ENCODE peak calls at places on chromosome 21, in four cellular contexts. J is CD4-positive, alpha-beta memory T cell; Y is tibial nerve; N is ascending aorta. G is an unnamed sample.

GRCh38 chr21:25556087-25556486 is 51.2 kb downstream of the MRPL39 start:
- DNase-seq in Y (no peak), N (no peak), J (no peak), G (no peak)

GRCh38 chr21:34367320-34367935 is 3.6 kb downstream of the KCNE2 start:
- DNase-seq in Y (peak; percentile 77), N (no peak), J (peak; percentile 53), G (no peak)

GRCh38 chr21:25428537-25428936 is 178.7 kb downstream of the MRPL39 start:
- DNase-seq in Y (no peak), N (no peak), J (no peak), G (no peak)

GRCh38 chr21:42214921-42215320 is 4.0 kb upstream of the ABCG1 start:
- DNase-seq in J (no peak), N (no peak), Y (no peak), G (no peak)

GRCh38 chr21:18249542-18250152 is 5.0 kb downstream of the CHODL start:
- DNase-seq in Y (no peak), N (no peak), J (no peak), G (no peak)

GRCh38 chr21:35150562-35151226 is 101.6 kb upstream of the RUNX1 start:
- DNase-seq in Y (no peak), J (no peak), N (no peak), G (no peak)

GRCh38 chr21:42373181-42373907 is 7.0 kb upstream of the TFF1 start:
- DNase-seq in N (no peak), Y (no peak), J (no peak), G (no peak)

GRCh38 chr21:34881421-34881820 is 167.7 kb downstream of the RUNX1 start:
- DNase-seq in Y (no peak), J (no peak), N (no peak), G (no peak)

GRCh38 chr21:42547001-42547905 is 33.6 kb downstream of the SLC37A1 start:
- DNase-seq in N (no peak), Y (no peak), J (no peak), G (no peak)

DNA sequence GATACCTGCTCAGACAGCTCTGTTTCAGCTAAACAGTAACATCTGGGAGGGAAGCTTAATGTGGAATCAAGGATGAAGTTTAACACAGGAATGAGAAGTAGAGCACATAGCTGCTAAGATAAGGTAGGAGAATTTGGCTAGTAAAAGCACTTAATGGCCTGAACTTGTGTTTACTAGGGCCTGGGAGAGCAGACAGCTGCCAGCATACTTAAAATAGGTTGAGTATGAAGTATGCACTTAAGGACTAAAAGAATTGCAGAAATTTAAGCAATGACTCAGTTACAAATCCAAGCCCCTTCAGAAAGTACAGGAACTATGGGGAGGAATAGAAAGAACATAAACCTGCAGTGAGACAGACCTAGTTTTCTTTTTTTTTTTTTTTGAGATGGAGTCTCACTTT is 53.0 kb downstream of the BACH1 start:
- DNase-seq in N (no peak), J (no peak), Y (no peak), G (no peak)
- H3K27ac ChIP-seq in N (peak overlapping the region; percentile 60), J (no peak overlapping the region), Y (no peak overlapping the region), G (peak overlapping the region; percentile 5)

DNA sequence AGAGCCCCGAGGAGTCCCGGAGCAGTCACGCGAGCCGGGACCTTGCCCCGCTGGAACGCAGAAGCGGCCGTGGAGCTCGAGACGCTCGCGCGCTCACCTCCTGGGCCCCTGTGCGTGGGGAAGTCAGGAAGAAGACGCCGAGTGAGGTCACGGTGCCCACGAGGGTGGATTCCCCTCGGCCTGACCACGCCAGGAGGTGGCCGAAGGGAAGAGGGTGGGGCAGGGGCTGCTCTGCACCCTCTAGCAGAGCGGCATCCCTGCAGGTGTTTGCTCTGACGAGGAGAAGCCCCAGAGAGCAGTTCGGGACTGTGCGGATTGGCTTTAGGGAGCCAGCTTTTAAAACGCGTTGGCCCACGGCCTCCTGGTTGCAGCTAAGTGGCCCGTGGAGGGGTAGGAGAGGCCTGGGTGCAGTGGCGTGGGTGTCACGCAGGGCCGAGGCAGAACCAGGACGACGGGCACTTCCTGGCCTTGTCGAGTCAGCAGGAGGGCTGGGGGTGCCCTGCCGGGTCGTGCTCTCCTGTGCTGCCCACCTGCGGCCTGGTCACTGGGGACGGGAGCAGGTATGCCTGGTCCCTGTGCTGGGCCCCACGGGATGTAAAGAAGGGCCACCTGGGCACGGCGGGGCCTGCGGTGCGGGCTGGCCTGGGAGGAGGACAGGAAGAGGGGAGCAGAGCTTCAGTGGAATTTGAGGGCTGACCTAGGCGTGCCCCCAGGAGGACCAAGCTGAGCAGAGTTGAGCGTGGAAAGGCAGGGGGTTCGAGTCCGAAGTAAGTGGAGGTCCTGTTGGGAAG is 1.0 kb downstream of the PDXK start:
- DNase-seq in Y (no peak), J (no peak), N (no peak), G (no peak)
- H3K4me1 ChIP-seq in Y (peaks cover 19% of the 10 kb centered on the region), J (peaks cover 28% of the 10 kb centered on the region), N (peaks cover 16% of the 10 kb centered on the region), G (peaks cover 20% of the 10 kb centered on the region)

GRCh38 chr21:33229099-33229775 is 501 bp upstream of the IFNAR2 start:
- DNase-seq in Y (no peak), J (no peak), N (no peak), G (no peak)
- H3K27ac ChIP-seq in Y (peak overlapping the region; percentile 97), J (peak overlapping the region; percentile 86), N (peak overlapping the region; percentile 99), G (peak overlapping the region; percentile 55)

GRCh38 chr21:38488640-38489282 is 9.5 kb downstream of the ERG start:
- DNase-seq in J (no peak), N (no peak), Y (no peak), G (no peak)

GRCh38 chr21:38489729-38490128 is 8.5 kb downstream of the ERG start:
- DNase-seq in J (no peak), N (no peak), Y (no peak), G (no peak)

GRCh38 chr21:38486705-38487104 is 11.6 kb downstream of the ERG start:
- DNase-seq in J (no peak), N (no peak), Y (no peak), G (no peak)

GRCh38 chr21:38489283-38489677 is 9.0 kb downstream of the ERG start:
- DNase-seq in J (no peak), Y (no peak), N (no peak), G (no peak)

GRCh38 chr21:38487906-38488639 is 10.2 kb downstream of the ERG start:
- DNase-seq in Y (no peak), N (no peak), J (no peak), G (no peak)
- H3K4me1 ChIP-seq in Y (no peaks in the 10 kb centered on the region), N (peaks cover 7% of the 10 kb centered on the region), J (no peaks in the 10 kb centered on the region), G (peaks cover 54% of the 10 kb centered on the region)

GRCh38 chr21:43884861-43885370 is 19.9 kb downstream of the AGPAT3 start:
- DNase-seq in J (no peak), N (no peak), Y (no peak), G (no peak)
- H3K27ac ChIP-seq in J (no peak overlapping the region), N (no peak overlapping the region), Y (peak overlapping the region; percentile 44), G (no peak overlapping the region)

GRCh38 chr21:33208534-33208933 is 21.2 kb upstream of the IFNAR2 start:
- DNase-seq in J (no peak), Y (no peak), N (no peak), G (no peak)

GRCh38 chr21:33214056-33214455 is 15.7 kb upstream of the IFNAR2 start:
- DNase-seq in Y (no peak), N (no peak), J (no peak), G (no peak)

GRCh38 chr21:33211305-33211704 is 18.4 kb upstream of the IFNAR2 start:
- DNase-seq in N (no peak), J (no peak), Y (no peak), G (no peak)

GRCh38 chr21:33211732-33212131 is 18.0 kb upstream of the IFNAR2 start:
- DNase-seq in N (no peak), J (no peak), Y (no peak), G (no peak)

DNA sequence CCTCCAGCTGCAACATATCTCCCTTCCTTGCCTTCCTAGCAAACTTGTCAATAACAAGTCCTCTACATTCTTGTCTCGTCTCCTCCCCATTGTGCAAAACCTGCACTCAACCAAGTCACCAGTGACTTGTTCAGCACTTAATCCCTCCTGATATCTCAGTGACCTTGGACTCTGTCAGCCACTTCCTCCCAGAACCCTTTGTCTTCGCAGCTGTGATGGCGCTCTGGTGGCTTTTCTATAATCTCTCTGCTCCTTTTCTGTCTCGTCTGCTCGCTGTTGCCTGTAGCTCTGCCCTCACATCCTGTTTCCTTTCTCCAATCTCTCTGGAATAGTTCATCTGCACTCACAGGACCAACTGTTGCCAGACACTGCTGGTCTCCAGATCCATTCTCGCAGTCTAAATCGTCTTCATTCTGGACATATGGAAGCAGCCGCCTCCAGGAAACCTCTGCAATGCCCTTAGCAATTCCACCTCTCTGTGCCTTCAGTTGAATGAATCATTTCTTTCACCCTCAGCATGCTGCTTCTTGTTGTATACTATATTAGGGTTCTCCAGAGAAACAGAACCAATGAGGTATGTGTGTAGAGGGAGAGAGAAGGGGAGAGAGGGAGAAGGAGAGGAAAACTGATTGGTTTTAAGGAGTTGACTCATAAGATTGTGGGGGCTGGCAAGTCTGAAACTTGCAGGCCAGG is 17.4 kb upstream of the IFNAR2 start:
- DNase-seq in J (peak; percentile 49), Y (no peak), N (no peak), G (no peak)
- H3K4me1 ChIP-seq in J (peaks cover 78% of the 10 kb centered on the region), Y (no peaks in the 10 kb centered on the region), N (no peaks in the 10 kb centered on the region), G (peaks cover 3% of the 10 kb centered on the region)

DNA sequence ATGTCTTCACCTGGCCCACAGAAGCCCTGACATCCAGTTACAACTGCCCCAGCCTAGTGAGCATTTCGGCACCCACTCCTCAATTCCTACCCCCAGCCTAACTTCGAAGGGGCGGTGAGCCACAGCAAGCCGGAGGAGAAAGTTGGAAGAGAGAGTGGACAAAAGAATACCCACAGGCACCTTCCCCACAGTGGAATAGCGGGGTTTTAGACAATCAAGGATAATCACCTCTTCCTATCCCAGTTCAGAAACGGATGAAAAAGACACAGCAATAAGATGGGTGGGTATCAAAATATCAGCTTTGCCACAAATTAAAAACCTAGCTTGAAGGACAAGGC is 1.3 kb upstream of the LSS start:
- DNase-seq in J (no peak), Y (no peak), N (no peak), G (no peak)
- H3K27ac ChIP-seq in J (peak overlapping the region; percentile 53), Y (peak overlapping the region; percentile 80), N (peak overlapping the region; percentile 75), G (peak overlapping the region; percentile 66)

GRCh38 chr21:16285646-16286223 is 556.0 kb downstream of the USP25 start:
- DNase-seq in Y (no peak), J (no peak), N (no peak), G (no peak)

GRCh38 chr21:16291296-16291695 is 561.5 kb downstream of the USP25 start:
- DNase-seq in N (no peak), Y (no peak), J (no peak), G (no peak)

GRCh38 chr21:16287060-16287459 is 557.3 kb downstream of the USP25 start:
- DNase-seq in J (no peak), Y (no peak), N (no peak), G (no peak)
- H3K4me1 ChIP-seq in J (no peaks in the 10 kb centered on the region), Y (peaks cover 26% of the 10 kb centered on the region), N (no peaks in the 10 kb centered on the region), G (no peaks in the 10 kb centered on the region)

G was measured in thoracic aorta.